ENCODE peak calls at places on chromosomes 12 and 14, in eight cellular contexts. E is globus pallidus; T is ELF-1; C is stimulated activated effector memory CD8-positive, alpha-beta T cell treated with anti-CD3 and anti-CD28 coated beads, Interleukin-12 subunit alpha, Interleukin-12 subunit beta, amount 100 ng/mL, for 72 hours; R is activated CD4-positive, alpha-beta memory T cell treated with anti-CD3 and anti-CD28 coated beads for 36 hours; Q is stimulated activated CD4-positive, alpha-beta T cell treated with anti-CD3 and anti-CD28 coated beads, Interleukin-1b, Interleukin-23, amount 100 ng/mL, for 1 hour; H is posterior vena cava; V is NCI-H2029 treated with DMSO at 0.1 percent for 48 hours. P is an unnamed sample.
A peak's percentile ranks its signal among the peaks of the same experiment; 100 is the strongest.

GRCh38 chr14:61528591-61529021 is 166.7 kb upstream of the HIF1A start:
- DNase-seq in C (peak; percentile 84), Q (no peak), E (no peak), H (no peak), T (no peak), R (peak; percentile 72), V (no peak), P (no peak)

GRCh38 chr14:61653507-61653906 is 41.8 kb upstream of the HIF1A start:
- DNase-seq in H (no peak), T (no peak), Q (no peak), V (no peak), E (no peak), C (no peak), R (no peak), P (no peak)

GRCh38 chr14:68723808-68724268 is 69.0 kb downstream of the ZFP36L1 start:
- DNase-seq in R (no peak), H (no peak), Q (no peak), E (no peak), C (no peak), V (no peak), T (no peak), P (no peak)

GRCh38 chr12:49491823-49492222 is 47.0 kb upstream of the KCNH3 start:
- DNase-seq in T (no peak), V (no peak), Q (no peak), E (no peak), H (no peak), C (no peak), R (no peak), P (no peak)

GRCh38 chr12:68483592-68484373 is 126.9 kb upstream of the RAP1B start:
- DNase-seq in T (no peak), R (no peak), C (no peak), H (no peak), V (no peak), E (no peak), Q (no peak), P (no peak)

GRCh38 chr12:102438823-102439205 is 41.5 kb downstream of the IGF1 start:
- DNase-seq in H (no peak), T (no peak), C (no peak), V (no peak), R (no peak), Q (no peak), E (no peak), P (no peak)

GRCh38 chr12:543114-543451 is 83.3 kb downstream of the B4GALNT3 start:
- DNase-seq in V (no peak), R (no peak), E (no peak), T (no peak), C (no peak), H (no peak), Q (no peak), P (no peak)

GRCh38 chr12:91685917-91686316 is 459.7 kb downstream of the BTG1 start:
- DNase-seq in V (no peak), R (no peak), Q (no peak), T (no peak), E (no peak), C (no peak), H (no peak), P (no peak)

GRCh38 chr12:104248444-104248843 is 32.9 kb downstream of the TXNRD1 start:
- DNase-seq in Q (no peak), R (no peak), H (no peak), V (no peak), C (no peak), E (no peak), T (peak; percentile 53), P (peak; percentile 75)

GRCh38 chr14:75273272-75274044 is 5.2 kb upstream of the FOS start:
- DNase-seq in Q (no peak), T (peak; percentile 54), E (no peak), C (no peak), R (no peak), V (no peak), H (no peak), P (no peak)

P was measured in endodermal cell.